ENCODE peak calls at places on chromosomes 11 and 22, in five cellular contexts. V is K562, I is tibial nerve, M is heart left ventricle, U is H1. H is an unnamed sample.

GRCh38 chr11:120756931-120757330 is 245.4 kb downstream of the GRIK4 start:
- DNase-seq in V (no peak), I (no peak), M (no peak), U (no peak), H (no peak)

GRCh38 chr11:1557168-1557884 is 14.7 kb downstream of the DUSP8 start:
- DNase-seq in V (no peak), I (no peak), M (no peak), U (no peak), H (no peak)

GRCh38 chr22:42646569-42647525 is 2.3 kb downstream of the CYB5R3 start:
- DNase-seq in V (peak; percentile 68), I (no peak), M (peak; percentile 83), U (no peak), H (peak; percentile 58)

GRCh38 chr11:128857341-128857740 is 9.8 kb downstream of the KCNJ1 start:
- DNase-seq in V (no peak), I (no peak), M (no peak), U (no peak), H (no peak)

GRCh38 chr11:2091786-2092463 is 47.3 kb downstream of the IGF2 start:
- DNase-seq in V (no peak), I (no peak), M (no peak), U (no peak), H (no peak)

GRCh38 chr11:2523821-2524391 is 79.1 kb downstream of the KCNQ1 start:
- DNase-seq in V (no peak), I (peak; percentile 7), M (peak; percentile 12), U (no peak), H (no peak)

GRCh38 chr11:114346709-114347141 is 50.5 kb downstream of the NNMT start:
- DNase-seq in V (no peak), I (no peak), M (no peak), U (no peak), H (no peak)

GRCh38 chr22:47332246-47332980 is 570.0 kb downstream of the TBC1D22A start:
- DNase-seq in V (no peak), I (no peak), M (no peak), U (no peak), H (no peak)

GRCh38 chr11:128596245-128596644 is 8.9 kb upstream of the ETS1 start:
- DNase-seq in V (no peak), I (no peak), M (no peak), U (no peak), H (no peak)

GRCh38 chr11:118343248-118343647 is 743 bp upstream of the CD3D start:
- DNase-seq in V (no peak), I (no peak), M (no peak), U (no peak), H (no peak)

GRCh38 chr11:106156290-106156937 is 79.0 kb downstream of the AASDHPPT start:
- DNase-seq in V (peak; percentile 17), I (no peak), M (no peak), U (no peak), H (no peak)

GRCh38 chr11:17803751-17804334 is 69.3 kb downstream of the KCNC1 start:
- DNase-seq in V (no peak), I (no peak), M (no peak), U (no peak), H (no peak)

GRCh38 chr11:704189-704798 is 1.7 kb upstream of the EPS8L2 start:
- DNase-seq in V (no peak), I (no peak), M (no peak), U (no peak), H (peak; percentile 11)

GRCh38 chr11:47616726-47617416 is 22.7 kb upstream of the C1QTNF4 start:
- DNase-seq in V (peak; percentile 25), I (peak; percentile 46), M (peak; percentile 64), U (no peak), H (peak; percentile 39)

GRCh38 chr11:128690746-128691091 is 3.2 kb upstream of the FLI1 start:
- DNase-seq in V (no peak), I (no peak), M (no peak), U (no peak), H (no peak)

GRCh38 chr11:34656062-34656720 is 35.3 kb downstream of the EHF start:
- DNase-seq in V (no peak), I (no peak), M (no peak), U (no peak), H (no peak)

GRCh38 chr22:33803371-33803770 is 116.9 kb downstream of the LARGE1 start:
- DNase-seq in V (no peak), I (no peak), M (no peak), U (no peak), H (no peak)

GRCh38 chr11:7605544-7605943 is 67.8 kb downstream of the CYB5R2 start:
- DNase-seq in V (no peak), I (no peak), M (no peak), U (no peak), H (no peak)

DNA sequence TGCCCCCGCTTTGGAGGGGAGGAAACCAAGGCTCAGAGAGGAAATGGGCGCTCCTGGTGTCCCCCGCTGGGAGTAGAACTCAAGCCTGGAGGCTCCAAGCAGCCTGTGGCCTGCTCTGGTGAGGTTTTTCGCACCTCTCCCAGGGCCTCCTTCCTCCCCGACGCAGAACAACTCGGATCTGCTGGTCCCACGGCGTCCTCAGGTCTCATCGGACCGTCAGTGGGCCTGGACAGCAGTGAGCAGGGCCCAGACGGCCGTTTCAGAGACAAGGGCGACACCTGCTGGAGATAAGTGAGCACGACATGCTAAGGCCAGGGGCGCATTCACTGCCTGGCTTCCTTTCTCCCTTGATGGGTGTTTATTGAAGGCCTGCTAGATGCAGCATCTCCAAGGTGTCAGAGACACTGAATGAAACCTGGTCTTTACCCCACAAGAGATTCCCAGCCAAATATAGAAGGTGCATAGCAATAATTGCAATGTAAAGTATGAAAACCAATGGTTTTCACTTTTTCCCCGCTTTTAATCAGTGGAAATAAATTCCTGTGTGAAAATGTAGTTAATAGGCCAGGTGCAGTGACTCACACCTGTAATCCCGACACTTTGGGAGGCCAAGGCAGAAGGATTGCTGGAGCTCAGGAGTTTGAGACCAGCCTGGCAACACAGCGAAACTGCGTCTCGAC is 26.9 kb upstream of the CD82 start:
- DNase-seq in V (peak; percentile 86), I (peak; percentile 44), M (peak; percentile 81), U (peak; percentile 92), H (peak; percentile 52)
- TF ChIP-seq POLR2A in V (no peak), I (no peak), M (no peak), U (no peak), H (no peak)

GRCh38 chr11:92941676-92942571 is 27.5 kb upstream of the MTNR1B start:
- DNase-seq in V (peak; percentile 45), I (no peak), M (no peak), U (no peak), H (no peak)
- H3K36me3 ChIP-seq in V (no peaks in the 10 kb centered on the region), I (no peaks in the 10 kb centered on the region), M (no peaks in the 10 kb centered on the region), U (no peaks in the 10 kb centered on the region), H (no peaks in the 10 kb centered on the region)

DNA sequence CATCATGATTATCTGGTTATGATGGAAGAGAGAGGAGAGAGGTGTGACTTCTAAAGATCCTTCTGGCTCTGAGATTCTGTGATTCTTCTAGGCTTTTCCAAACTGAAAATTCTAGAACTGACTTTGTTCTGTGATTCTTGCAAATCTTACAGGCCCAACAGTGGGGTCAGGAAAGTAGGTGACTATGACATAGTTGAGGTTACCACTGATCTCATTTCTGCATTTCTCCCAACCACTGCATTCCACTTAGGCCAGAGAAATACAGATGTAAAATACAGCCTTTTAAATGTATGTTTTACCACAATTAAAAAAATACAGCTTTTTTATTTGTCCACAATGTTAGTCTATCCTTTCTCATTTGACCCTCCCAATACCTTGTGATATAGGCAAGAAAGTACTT is 83.7 kb downstream of the STIM1 start:
- DNase-seq in V (no peak), I (no peak), M (no peak), U (no peak), H (no peak)
- TF ChIP-seq POLR2A in V (no peak), I (no peak), M (no peak), U (no peak), H (no peak)

DNA sequence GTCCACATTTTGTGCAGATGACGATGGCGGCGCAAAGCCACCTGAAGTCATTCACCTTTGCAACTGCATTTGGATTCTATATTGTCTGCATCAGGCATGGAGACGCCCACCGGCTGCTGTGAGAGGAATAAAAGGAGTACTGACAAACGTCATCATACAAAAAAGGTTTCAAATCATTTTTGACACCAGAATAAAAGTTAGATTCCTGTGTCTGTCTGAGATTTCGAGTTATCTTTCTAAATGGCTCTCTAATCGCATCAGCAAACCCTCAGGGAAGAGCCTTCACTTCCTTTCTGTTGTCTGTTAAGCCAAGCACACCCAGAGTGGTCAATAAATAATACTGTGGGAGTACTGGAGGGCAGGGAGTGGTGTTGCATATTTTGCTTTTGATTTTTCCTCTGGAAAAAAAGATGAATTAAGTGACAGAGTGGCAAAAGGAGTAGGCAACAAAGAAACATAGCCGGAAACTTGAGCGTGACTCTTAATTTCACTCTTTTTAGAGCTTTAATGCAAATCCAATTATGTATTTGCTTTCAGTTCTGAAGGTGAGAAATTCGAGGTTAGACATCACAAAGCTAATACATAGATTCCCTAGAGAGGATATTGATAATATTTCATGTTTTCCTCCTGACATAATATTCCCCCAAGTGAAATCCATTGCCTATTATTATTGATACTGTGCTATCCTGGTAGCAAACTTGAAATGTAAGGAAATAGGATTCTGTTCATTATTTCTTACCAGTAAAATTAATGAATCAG is 150.8 kb upstream of the MTMR2 start:
- DNase-seq in V (no peak), I (no peak), M (no peak), U (no peak), H (no peak)
- H3K36me3 ChIP-seq in V (no peaks in the 10 kb centered on the region), I (no peaks in the 10 kb centered on the region), M (peaks cover 4% of the 10 kb centered on the region), U (no peaks in the 10 kb centered on the region), H (no peaks in the 10 kb centered on the region)

DNA sequence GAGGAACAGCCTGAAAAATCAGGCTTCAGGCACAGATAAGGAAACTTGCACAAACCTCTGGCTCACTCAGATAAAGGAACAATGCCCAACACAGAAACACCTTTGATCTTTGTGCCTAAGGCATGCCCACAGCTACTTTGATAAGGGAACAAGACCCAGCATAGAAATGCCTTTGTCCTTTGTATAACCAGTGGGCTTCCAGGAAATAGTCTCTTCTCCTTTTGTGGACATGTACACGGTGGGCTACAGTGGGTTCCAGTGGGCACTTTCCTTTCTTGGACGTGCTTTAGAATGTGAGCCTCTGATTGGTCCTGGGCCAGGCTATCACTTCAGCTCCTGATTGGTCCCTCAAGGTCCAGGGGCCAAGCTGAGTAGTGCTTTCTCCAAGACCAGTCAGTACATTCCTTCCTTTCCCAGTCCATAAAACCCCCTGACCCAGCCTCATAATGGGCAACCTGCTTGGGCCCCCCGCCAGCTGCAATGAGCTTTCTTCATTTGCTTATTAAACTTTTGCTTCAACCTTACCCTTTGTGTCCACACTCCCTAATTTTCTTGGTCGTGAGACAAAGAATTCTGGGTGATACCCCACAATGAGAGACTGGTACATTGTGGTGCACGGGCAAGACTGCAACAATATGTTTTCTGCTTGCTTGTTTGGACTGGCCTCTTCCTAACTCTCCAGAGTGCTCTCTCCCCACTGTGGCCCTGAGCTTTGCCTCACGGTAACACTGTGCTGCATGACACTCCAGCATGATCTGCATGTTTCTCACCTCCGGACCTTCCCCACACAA is 1.7 kb upstream of the CABIN1 start:
- DNase-seq in V (no peak), I (no peak), M (no peak), U (no peak), H (no peak)
- TF ChIP-seq POLR2A in V (no peak), I (no peak), M (no peak), U (no peak), H (no peak)

GRCh38 chr22:24051568-24051967 is 40.5 kb downstream of the CABIN1 start:
- DNase-seq in V (no peak), I (no peak), M (no peak), U (no peak), H (no peak)
- H3K36me3 ChIP-seq in V (peaks cover 83% of the 10 kb centered on the region), I (peaks cover 96% of the 10 kb centered on the region), M (peaks cover 94% of the 10 kb centered on the region), U (peaks cover 24% of the 10 kb centered on the region), H (peaks cover 61% of the 10 kb centered on the region)

GRCh38 chr11:61814958-61815789 is 1.6 kb downstream of the FADS1 start:
- DNase-seq in V (peak; percentile 90), I (peak; percentile 92), M (peak; percentile 97), U (peak; percentile 96), H (peak; percentile 95)
- TF ChIP-seq POLR2A in V (peak; percentile 99), I (peak; percentile 97), M (peak; percentile 95), U (no peak), H (peak; percentile 92)